ENCODE peak calls at places on chromosomes 3 and 15, in five cellular contexts. F is sigmoid colon; W is lower lobe of right lung; T is effector memory CD4-positive, alpha-beta T cell; D is left ventricle myocardium inferior. U is an unnamed sample.

GRCh38 chr3:16366581-16366980 is 101.6 kb downstream of the OXNAD1 start:
- DNase-seq in F (no peak), W (no peak), T (no peak), D (no peak), U (no peak)

GRCh38 chr15:61943992-61944391 is 116.3 kb downstream of the VPS13C start:
- DNase-seq in F (no peak), W (no peak), T (no peak), D (no peak), U (no peak)

GRCh38 chr15:52463638-52464037 is 65.0 kb downstream of the MYO5A start:
- DNase-seq in F (no peak), W (no peak), T (no peak), D (no peak), U (no peak)

GRCh38 chr3:123383101-123384053 is 65.5 kb downstream of the ADCY5 start:
- DNase-seq in F (peak; percentile 84), W (no peak), T (no peak), D (peak; percentile 77), U (no peak)

GRCh38 chr15:51416129-51416528 is 74.7 kb downstream of the GLDN start:
- DNase-seq in F (no peak), W (no peak), T (no peak), D (no peak), U (no peak)

GRCh38 chr3:126216416-126216815 is 36.0 kb upstream of the ALDH1L1 start:
- DNase-seq in F (no peak), W (no peak), T (no peak), D (no peak), U (no peak)

GRCh38 chr15:76196949-76197315 is 114.3 kb downstream of the ETFA start:
- DNase-seq in F (peak; percentile 92), W (peak; percentile 35), T (no peak), D (peak; percentile 40), U (no peak)

GRCh38 chr15:73601449-73602425 is 31.5 kb downstream of the NPTN start:
- DNase-seq in F (peak; percentile 89), W (no peak), T (no peak), D (peak; percentile 23), U (peak; percentile 31)

GRCh38 chr3:127768346-127769008 is 53.8 kb downstream of the MGLL start:
- DNase-seq in F (no peak), W (no peak), T (no peak), D (no peak), U (no peak)

GRCh38 chr15:68261980-68262379 is 15.6 kb upstream of the FEM1B start:
- DNase-seq in F (no peak), W (no peak), T (no peak), D (no peak), U (no peak)

GRCh38 chr15:92048739-92049138 is 195.2 kb downstream of the SLCO3A1 start:
- DNase-seq in F (no peak), W (no peak), T (no peak), D (no peak), U (no peak)

GRCh38 chr3:45962033-45962432 is 18.8 kb downstream of the CXCR6 start:
- DNase-seq in F (no peak), W (no peak), T (no peak), D (no peak), U (no peak)

GRCh38 chr3:155382396-155383042 is 89.0 kb upstream of the STRIT1 start:
- DNase-seq in F (peak; percentile 69), W (peak; percentile 81), T (no peak), D (peak; percentile 77), U (peak; percentile 76)

GRCh38 chr3:185308126-185308754 is 54.4 kb upstream of the EHHADH start:
- DNase-seq in F (no peak), W (no peak), T (no peak), D (no peak), U (peak; percentile 41)

GRCh38 chr3:151225040-151225975 is 22.3 kb upstream of the GPR171 start:
- DNase-seq in F (no peak), W (no peak), T (no peak), D (no peak), U (no peak)

GRCh38 chr3:173599673-173600072 is 202.1 kb downstream of the NLGN1 start:
- DNase-seq in F (no peak), W (no peak), T (no peak), D (no peak), U (no peak)

GRCh38 chr3:182115328-182116045 is 403.8 kb downstream of the SOX2 start:
- DNase-seq in F (no peak), W (no peak), T (no peak), D (no peak), U (no peak)

GRCh38 chr3:138060792-138061191 is 50.8 kb downstream of the CLDN18 start:
- DNase-seq in F (no peak), W (no peak), T (no peak), D (no peak), U (no peak)

GRCh38 chr15:83205725-83206324 is 1.8 kb downstream of the HDGFL3 start:
- DNase-seq in F (no peak), W (no peak), T (no peak), D (no peak), U (no peak)

GRCh38 chr15:38886315-38887163 is 321.9 kb upstream of the RASGRP1 start:
- DNase-seq in F (no peak), W (no peak), T (no peak), D (no peak), U (no peak)

GRCh38 chr3:129185774-129186173 is 2.1 kb upstream of the CNBP start:
- DNase-seq in F (no peak), W (no peak), T (no peak), D (no peak), U (no peak)

GRCh38 chr3:39350714-39351113 is 21.2 kb downstream of the CCR8 start:
- DNase-seq in F (no peak), W (no peak), T (no peak), D (no peak), U (no peak)

GRCh38 chr3:151675858-151676615 is 57.7 kb upstream of the AADACL2 start:
- DNase-seq in F (no peak), W (no peak), T (no peak), D (no peak), U (no peak)

GRCh38 chr3:51510996-51511395 is 11.2 kb upstream of the DCAF1 start:
- DNase-seq in F (no peak), W (no peak), T (no peak), D (no peak), U (no peak)

GRCh38 chr3:17411157-17411877 is 331.1 kb downstream of the TBC1D5 start:
- DNase-seq in F (no peak), W (no peak), T (no peak), D (no peak), U (no peak)

GRCh38 chr3:127253491-127253890 is 34.4 kb downstream of the PRR20G start:
- DNase-seq in F (no peak), W (no peak), T (no peak), D (no peak), U (no peak)

GRCh38 chr3:158672293-158673176 is at the start of gene LXN:
- DNase-seq in F (peak; percentile 88), W (peak; percentile 92), T (peak; percentile 67), D (peak; percentile 84), U (peak; percentile 86)

DNA sequence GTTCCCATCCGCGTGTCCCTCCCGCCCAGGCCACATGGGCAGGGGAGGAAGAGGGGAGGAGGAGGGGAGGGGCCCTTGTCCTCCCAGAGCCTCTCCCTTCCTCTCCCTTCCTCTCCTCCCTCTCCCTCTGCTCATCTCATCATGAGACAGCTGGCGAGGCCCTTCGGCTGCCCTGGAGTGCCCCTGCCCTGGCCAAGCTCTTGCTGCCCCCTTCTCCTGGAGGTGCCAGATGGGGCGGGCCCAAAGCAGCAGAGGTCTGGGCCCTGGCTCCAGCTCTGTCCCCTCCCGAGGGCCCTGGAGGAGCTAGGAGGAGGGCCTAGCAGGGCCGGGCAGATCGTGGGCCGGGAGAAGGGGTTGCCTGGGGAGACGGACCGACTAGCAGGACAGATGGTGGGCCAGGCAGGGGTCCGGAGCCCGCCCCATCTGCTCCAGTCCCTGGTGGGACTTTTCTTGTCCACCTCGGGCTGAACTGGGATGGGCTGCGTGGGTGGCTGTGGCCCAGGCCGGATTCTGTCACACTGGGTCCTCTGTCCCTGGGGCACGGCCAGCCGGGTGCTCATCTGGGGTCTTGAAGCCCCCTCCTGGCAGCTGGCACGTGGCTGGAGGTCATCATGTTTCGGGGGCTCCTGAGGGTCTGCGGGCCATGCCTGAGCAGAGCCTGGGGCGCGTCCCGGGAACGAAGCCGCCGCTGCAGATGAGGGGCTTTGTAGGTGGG is 183.4 kb downstream of the GOLGA6L6 start:
- DNase-seq in F (peak; percentile 72), W (peak; percentile 66), T (no peak), D (no peak), U (peak; percentile 64)
- H3K9me3 ChIP-seq in F (no peaks in the 10 kb centered on the region), W (no peaks in the 10 kb centered on the region), T (no peaks in the 10 kb centered on the region), D (no peaks in the 10 kb centered on the region), U (no peaks in the 10 kb centered on the region)

DNA sequence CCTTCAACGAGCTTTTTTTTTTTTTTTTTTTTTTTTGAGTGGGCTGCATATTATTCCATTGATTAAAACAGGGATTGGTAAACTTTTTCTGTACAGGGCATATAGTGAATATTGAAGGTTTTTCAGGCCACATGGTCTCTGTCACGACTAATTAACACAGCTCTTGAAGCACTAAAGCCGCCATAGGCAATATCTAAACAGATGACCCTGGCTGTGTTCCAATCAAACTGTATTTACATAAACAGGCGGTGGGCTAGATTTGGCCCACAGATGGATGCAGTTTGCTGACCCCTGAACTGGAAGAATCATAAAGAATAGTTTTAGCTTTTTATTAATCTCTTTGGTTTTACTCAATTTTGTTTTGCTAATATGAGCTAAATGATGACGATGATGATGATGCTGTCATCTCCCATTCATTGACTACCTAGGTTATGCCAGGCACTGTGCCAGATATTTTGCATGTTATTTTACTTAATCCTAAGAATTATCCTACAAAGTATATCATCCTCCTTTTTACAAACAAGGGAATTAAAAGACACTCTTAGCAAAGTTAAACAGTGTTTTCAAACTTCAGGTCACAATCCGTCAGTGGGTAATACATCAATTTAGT is 54.2 kb downstream of the LMCD1 start:
- DNase-seq in F (no peak), W (no peak), T (no peak), D (no peak), U (no peak)
- H3K9me3 ChIP-seq in F (no peaks in the 10 kb centered on the region), W (no peaks in the 10 kb centered on the region), T (no peaks in the 10 kb centered on the region), D (no peaks in the 10 kb centered on the region), U (no peaks in the 10 kb centered on the region)

GRCh38 chr3:160704006-160704405 is 27.0 kb downstream of the ARL14 start:
- DNase-seq in F (no peak), W (no peak), T (no peak), D (no peak), U (no peak)
- H3K9me3 ChIP-seq in F (no peaks in the 10 kb centered on the region), W (no peaks in the 10 kb centered on the region), T (no peaks in the 10 kb centered on the region), D (no peaks in the 10 kb centered on the region), U (no peaks in the 10 kb centered on the region)

GRCh38 chr15:27481768-27482167 is 510.8 kb downstream of the GABRG3 start:
- DNase-seq in F (no peak), W (no peak), T (no peak), D (no peak), U (no peak)
- H3K9me3 ChIP-seq in F (no peaks in the 10 kb centered on the region), W (no peaks in the 10 kb centered on the region), T (no peaks in the 10 kb centered on the region), D (no peaks in the 10 kb centered on the region), U (no peaks in the 10 kb centered on the region)

GRCh38 chr15:20376872-20377271 is 164.7 kb downstream of the GOLGA6L6 start:
- DNase-seq in F (no peak), W (no peak), T (no peak), D (no peak), U (no peak)
- H3K9me3 ChIP-seq in F (no peaks in the 10 kb centered on the region), W (no peaks in the 10 kb centered on the region), T (no peaks in the 10 kb centered on the region), D (peaks cover 8% of the 10 kb centered on the region), U (no peaks in the 10 kb centered on the region)